ENCODE peak calls at places on chromosomes 11 and 22, in four cellular contexts. One of them, this sample, is unnamed.

GRCh38 chr22:45628508-45628907 is 43.1 kb upstream of the ATXN10 start:
- DNase-seq in upper lobe of right lung: peak
- DNase-seq in IMR-90: no peak
- DNase-seq in heart left ventricle: no peak
- DNase-seq in this sample: no peak

GRCh38 chr11:111691176-111691575 is 75.0 kb downstream of the PPP2R1B start:
- DNase-seq in upper lobe of right lung: no peak
- DNase-seq in IMR-90: no peak
- DNase-seq in heart left ventricle: no peak
- DNase-seq in this sample: no peak

GRCh38 chr11:77401486-77402217 is 72.2 kb downstream of the PAK1 start:
- DNase-seq in upper lobe of right lung: no peak
- DNase-seq in IMR-90: no peak
- DNase-seq in heart left ventricle: no peak
- DNase-seq in this sample: no peak

GRCh38 chr11:118672865-118673264 is 6.6 kb downstream of the TREH start:
- DNase-seq in upper lobe of right lung: no peak
- DNase-seq in IMR-90: no peak
- DNase-seq in heart left ventricle: no peak
- DNase-seq in this sample: no peak

GRCh38 chr11:48094643-48095339 is 114.4 kb downstream of the PTPRJ start:
- DNase-seq in upper lobe of right lung: no peak
- DNase-seq in IMR-90: no peak
- DNase-seq in heart left ventricle: no peak
- DNase-seq in this sample: no peak

GRCh38 chr11:45676522-45677095 is 11.2 kb upstream of the CHST1 start:
- DNase-seq in upper lobe of right lung: peak
- DNase-seq in IMR-90: no peak
- DNase-seq in heart left ventricle: no peak
- DNase-seq in this sample: no peak

GRCh38 chr11:62444835-62445234 is 26.0 kb downstream of the SCGB1A1 start:
- DNase-seq in upper lobe of right lung: no peak
- DNase-seq in IMR-90: no peak
- DNase-seq in heart left ventricle: no peak
- DNase-seq in this sample: no peak

GRCh38 chr11:131934006-131934405 is 563.6 kb downstream of the NTM start:
- DNase-seq in upper lobe of right lung: no peak
- DNase-seq in IMR-90: no peak
- DNase-seq in heart left ventricle: no peak
- DNase-seq in this sample: no peak

GRCh38 chr11:15819679-15820286 is 536.6 kb downstream of the SOX6 start:
- DNase-seq in upper lobe of right lung: peak
- DNase-seq in IMR-90: peak
- DNase-seq in heart left ventricle: peak
- DNase-seq in this sample: no peak

GRCh38 chr22:42304021-42304790 is 33.8 kb upstream of the TCF20 start:
- DNase-seq in upper lobe of right lung: no peak
- DNase-seq in IMR-90: no peak
- DNase-seq in heart left ventricle: no peak
- DNase-seq in this sample: no peak

GRCh38 chr11:31812392-31813241 is 1.5 kb upstream of the PAX6 start:
- DNase-seq in upper lobe of right lung: no peak
- DNase-seq in IMR-90: no peak
- DNase-seq in heart left ventricle: no peak
- DNase-seq in this sample: no peak

GRCh38 chr11:12124306-12124705 is 13.9 kb downstream of the MICAL2 start:
- DNase-seq in upper lobe of right lung: peak
- DNase-seq in IMR-90: no peak
- DNase-seq in heart left ventricle: no peak
- DNase-seq in this sample: no peak

GRCh38 chr22:36252754-36253522 is at the start of gene APOL1:
- DNase-seq in upper lobe of right lung: peak
- DNase-seq in IMR-90: peak
- DNase-seq in heart left ventricle: peak
- DNase-seq in this sample: peak
- H3K4me3 ChIP-seq in upper lobe of right lung: peak
- H3K4me3 ChIP-seq in IMR-90: peak
- H3K4me3 ChIP-seq in heart left ventricle: peak
- H3K4me3 ChIP-seq in this sample: peak

GRCh38 chr11:94544582-94544831 is 786 bp downstream of the FUT4 start:
- DNase-seq in upper lobe of right lung: no peak
- DNase-seq in IMR-90: no peak
- DNase-seq in heart left ventricle: peak
- DNase-seq in this sample: no peak
- H3K4me3 ChIP-seq in upper lobe of right lung: peak
- H3K4me3 ChIP-seq in IMR-90: peak
- H3K4me3 ChIP-seq in heart left ventricle: peak
- H3K4me3 ChIP-seq in this sample: peak

GRCh38 chr11:10728154-10728553 is 22.9 kb upstream of the CTR9 start:
- DNase-seq in upper lobe of right lung: no peak
- DNase-seq in IMR-90: no peak
- DNase-seq in heart left ventricle: no peak
- DNase-seq in this sample: no peak

GRCh38 chr11:10730151-10730550 is 20.9 kb upstream of the CTR9 start:
- DNase-seq in upper lobe of right lung: no peak
- DNase-seq in IMR-90: no peak
- DNase-seq in heart left ventricle: no peak
- DNase-seq in this sample: peak

GRCh38 chr11:10731064-10731680 is 19.9 kb upstream of the CTR9 start:
- DNase-seq in upper lobe of right lung: no peak
- DNase-seq in IMR-90: peak
- DNase-seq in heart left ventricle: no peak
- DNase-seq in this sample: no peak

GRCh38 chr11:10727259-10727851 is 23.7 kb upstream of the CTR9 start:
- DNase-seq in upper lobe of right lung: no peak
- DNase-seq in IMR-90: peak
- DNase-seq in heart left ventricle: no peak
- DNase-seq in this sample: peak

GRCh38 chr11:10728779-10729472 is 22.1 kb upstream of the CTR9 start:
- DNase-seq in upper lobe of right lung: no peak
- DNase-seq in IMR-90: peak
- DNase-seq in heart left ventricle: no peak
- DNase-seq in this sample: peak
- H3K4me3 ChIP-seq in upper lobe of right lung: no peak
- H3K4me3 ChIP-seq in IMR-90: no peak
- H3K4me3 ChIP-seq in heart left ventricle: no peak
- H3K4me3 ChIP-seq in this sample: no peak

GRCh38 chr11:65538232-65538914 is 13.5 kb downstream of the SCYL1 start:
- DNase-seq in upper lobe of right lung: no peak
- DNase-seq in IMR-90: no peak
- DNase-seq in heart left ventricle: no peak
- DNase-seq in this sample: no peak
- H3K4me3 ChIP-seq in upper lobe of right lung: no peak
- H3K4me3 ChIP-seq in IMR-90: no peak
- H3K4me3 ChIP-seq in heart left ventricle: no peak
- H3K4me3 ChIP-seq in this sample: no peak

DNA sequence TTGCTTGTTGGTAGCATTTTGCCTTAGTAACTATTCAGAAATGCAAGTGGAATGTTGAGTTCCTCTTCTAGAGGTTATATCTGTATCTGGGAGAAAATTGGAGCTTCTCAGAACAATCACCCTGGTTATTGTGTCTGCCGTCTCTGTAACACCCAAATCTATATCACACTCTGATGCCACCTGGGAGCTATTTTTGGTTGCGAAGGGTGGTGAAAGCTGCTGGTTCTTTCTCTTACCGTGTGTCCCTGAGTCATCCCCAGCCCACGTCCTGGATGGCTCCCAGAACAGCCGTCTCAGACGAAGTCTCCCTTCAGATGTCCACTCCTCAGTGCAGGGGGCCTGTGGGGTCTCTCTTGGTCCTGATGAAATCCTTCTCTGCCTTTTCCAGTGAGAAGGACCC is 83.5 kb downstream of the C22orf31 start:
- DNase-seq in upper lobe of right lung: no peak
- DNase-seq in IMR-90: peak
- DNase-seq in heart left ventricle: peak
- DNase-seq in this sample: peak
- H3K4me3 ChIP-seq in upper lobe of right lung: peak
- H3K4me3 ChIP-seq in IMR-90: no peak
- H3K4me3 ChIP-seq in heart left ventricle: peak
- H3K4me3 ChIP-seq in this sample: no peak

GRCh38 chr22:25071720-25072119 is 119.2 kb downstream of the KIAA1671 start:
- DNase-seq in upper lobe of right lung: no peak
- DNase-seq in IMR-90: no peak
- DNase-seq in heart left ventricle: no peak
- DNase-seq in this sample: no peak

GRCh38 chr22:25070870-25071465 is 118.5 kb downstream of the KIAA1671 start:
- DNase-seq in upper lobe of right lung: no peak
- DNase-seq in IMR-90: no peak
- DNase-seq in heart left ventricle: no peak
- DNase-seq in this sample: no peak

GRCh38 chr22:25068701-25069100 is 116.2 kb downstream of the KIAA1671 start:
- DNase-seq in upper lobe of right lung: no peak
- DNase-seq in IMR-90: no peak
- DNase-seq in heart left ventricle: no peak
- DNase-seq in this sample: no peak

GRCh38 chr22:25069426-25069757 is 116.9 kb downstream of the KIAA1671 start:
- DNase-seq in upper lobe of right lung: no peak
- DNase-seq in IMR-90: no peak
- DNase-seq in heart left ventricle: no peak
- DNase-seq in this sample: no peak

DNA sequence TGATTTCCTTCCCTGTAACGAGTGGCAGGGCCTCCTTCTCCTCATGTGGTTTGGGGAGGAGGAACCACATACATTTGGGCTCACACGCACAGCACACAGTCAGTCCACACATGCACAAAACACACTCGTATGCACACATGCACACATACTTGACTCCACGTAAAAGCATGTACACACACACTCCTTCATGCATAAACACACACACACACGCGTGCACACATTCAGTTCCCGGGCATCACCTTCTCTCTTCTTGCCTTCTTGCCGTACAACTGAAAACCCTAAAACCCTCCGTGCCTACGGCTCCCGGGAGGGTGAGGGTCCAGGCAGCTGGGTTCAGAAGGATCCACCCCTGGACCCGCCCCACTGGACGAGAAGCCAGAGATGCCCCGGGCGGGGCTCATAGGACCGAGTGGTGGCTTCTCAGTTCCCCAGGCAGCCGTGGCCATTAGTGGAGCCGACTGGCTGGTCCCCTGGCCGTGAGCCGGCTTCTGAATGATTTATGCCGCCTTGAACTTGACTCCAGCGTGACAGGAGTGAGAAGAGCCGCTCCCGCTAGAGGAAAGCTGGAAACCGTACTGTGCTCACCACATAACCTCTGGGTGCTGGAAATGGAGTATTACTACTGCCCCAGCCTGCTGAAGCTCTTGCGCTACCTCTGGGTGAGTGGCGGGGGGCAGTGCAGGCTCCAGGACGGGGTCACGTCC is 117.4 kb downstream of the KIAA1671 start:
- DNase-seq in upper lobe of right lung: peak
- DNase-seq in IMR-90: no peak
- DNase-seq in heart left ventricle: no peak
- DNase-seq in this sample: no peak
- H3K4me3 ChIP-seq in upper lobe of right lung: peak
- H3K4me3 ChIP-seq in IMR-90: no peak
- H3K4me3 ChIP-seq in heart left ventricle: peak
- H3K4me3 ChIP-seq in this sample: no peak

GRCh38 chr22:40436460-40437431 is 66.4 kb downstream of the SGSM3 start:
- DNase-seq in upper lobe of right lung: no peak
- DNase-seq in IMR-90: peak
- DNase-seq in heart left ventricle: no peak
- DNase-seq in this sample: no peak
- H3K4me3 ChIP-seq in upper lobe of right lung: peak
- H3K4me3 ChIP-seq in IMR-90: peak
- H3K4me3 ChIP-seq in heart left ventricle: peak
- H3K4me3 ChIP-seq in this sample: no peak

GRCh38 chr11:2561283-2562180 is 116.7 kb downstream of the KCNQ1 start:
- DNase-seq in upper lobe of right lung: peak
- DNase-seq in IMR-90: no peak
- DNase-seq in heart left ventricle: peak
- DNase-seq in this sample: no peak

GRCh38 chr11:2558861-2559526 is 114.2 kb downstream of the KCNQ1 start:
- DNase-seq in upper lobe of right lung: peak
- DNase-seq in IMR-90: no peak
- DNase-seq in heart left ventricle: peak
- DNase-seq in this sample: no peak

GRCh38 chr11:2557381-2557780 is 112.6 kb downstream of the KCNQ1 start:
- DNase-seq in upper lobe of right lung: no peak
- DNase-seq in IMR-90: no peak
- DNase-seq in heart left ventricle: no peak
- DNase-seq in this sample: no peak

GRCh38 chr11:2558402-2558801 is 113.6 kb downstream of the KCNQ1 start:
- DNase-seq in upper lobe of right lung: peak
- DNase-seq in IMR-90: no peak
- DNase-seq in heart left ventricle: peak
- DNase-seq in this sample: no peak

GRCh38 chr11:2559527-2560311 is 114.9 kb downstream of the KCNQ1 start:
- DNase-seq in upper lobe of right lung: peak
- DNase-seq in IMR-90: no peak
- DNase-seq in heart left ventricle: peak
- DNase-seq in this sample: no peak
- H3K4me3 ChIP-seq in upper lobe of right lung: no peak
- H3K4me3 ChIP-seq in IMR-90: no peak
- H3K4me3 ChIP-seq in heart left ventricle: no peak
- H3K4me3 ChIP-seq in this sample: no peak

GRCh38 chr11:69207165-69207889 is 51.6 kb downstream of the SMIM38 start:
- DNase-seq in upper lobe of right lung: peak
- DNase-seq in IMR-90: no peak
- DNase-seq in heart left ventricle: no peak
- DNase-seq in this sample: no peak
- H3K4me3 ChIP-seq in upper lobe of right lung: no peak
- H3K4me3 ChIP-seq in IMR-90: no peak
- H3K4me3 ChIP-seq in heart left ventricle: no peak
- H3K4me3 ChIP-seq in this sample: no peak